ENCODE peak calls at places on chromosomes 5 and 9, in eight cellular contexts. M is neural crest cell, R is MCF 10A, C is cardiac fibroblast, O is GM13977, Q is stomach, W is lower leg skin, B is heart left ventricle. I is an unnamed sample.

GRCh38 chr5:33223563-33224305 is 217.0 kb upstream of the TARS1 start:
- DNase-seq in M (no peak), R (no peak), C (no peak), O (no peak), Q (no peak), W (no peak), B (no peak), I (no peak)

GRCh38 chr5:93572101-93572772 is 8.8 kb downstream of the NR2F1-AS1 start:
- DNase-seq in M (no peak), R (no peak), C (no peak), O (peak; percentile 38), Q (no peak), W (no peak), B (no peak), I (no peak)

GRCh38 chr9:126663661-126664072 is 49.9 kb downstream of the LMX1B start:
- DNase-seq in M (no peak), R (peak; percentile 5), C (peak; percentile 7), O (no peak), Q (peak; percentile 70), W (no peak), B (peak; percentile 66), I (no peak)

GRCh38 chr5:154740957-154741356 is 14.2 kb upstream of the LARP1 start:
- DNase-seq in M (no peak), R (no peak), C (peak; percentile 50), O (no peak), Q (no peak), W (peak; percentile 47), B (no peak), I (no peak)

GRCh38 chr5:95621839-95622629 is 2.1 kb downstream of the GPR150 start:
- DNase-seq in M (no peak), R (no peak), C (no peak), O (no peak), Q (no peak), W (no peak), B (no peak), I (no peak)

GRCh38 chr5:168073991-168074800 is 217.2 kb upstream of the WWC1 start:
- DNase-seq in M (no peak), R (no peak), C (peak; percentile 58), O (no peak), Q (no peak), W (no peak), B (no peak), I (no peak)

GRCh38 chr9:2923810-2924768 is 80.2 kb upstream of the PUM3 start:
- DNase-seq in M (no peak), R (no peak), C (no peak), O (no peak), Q (no peak), W (no peak), B (no peak), I (no peak)

GRCh38 chr5:148844433-148845279 is 18.2 kb downstream of the ADRB2 start:
- DNase-seq in M (no peak), R (no peak), C (no peak), O (no peak), Q (no peak), W (no peak), B (no peak), I (no peak)

GRCh38 chr9:136570916-136571315 is 25.1 kb upstream of the NOTCH1 start:
- DNase-seq in M (no peak), R (no peak), C (no peak), O (no peak), Q (no peak), W (no peak), B (no peak), I (no peak)

GRCh38 chr5:62616615-62617277 is 38.1 kb downstream of the LRRC70 start:
- DNase-seq in M (no peak), R (no peak), C (no peak), O (no peak), Q (no peak), W (no peak), B (no peak), I (no peak)

GRCh38 chr5:67621040-67621397 is 424.4 kb upstream of the CD180 start:
- DNase-seq in M (no peak), R (no peak), C (no peak), O (no peak), Q (no peak), W (no peak), B (no peak), I (no peak)

GRCh38 chr9:88303785-88304495 is 84.3 kb upstream of the SPIN1 start:
- DNase-seq in M (no peak), R (no peak), C (no peak), O (peak; percentile 54), Q (no peak), W (no peak), B (no peak), I (peak; percentile 3)

GRCh38 chr9:16367605-16368424 is 502.7 kb downstream of the BNC2 start:
- DNase-seq in M (no peak), R (peak; percentile 66), C (no peak), O (no peak), Q (no peak), W (no peak), B (no peak), I (no peak)

GRCh38 chr9:33041459-33042188 is 16.6 kb downstream of the DNAJA1 start:
- DNase-seq in M (no peak), R (peak; percentile 50), C (peak; percentile 47), O (no peak), Q (no peak), W (no peak), B (no peak), I (no peak)

GRCh38 chr5:15794117-15794985 is 294.4 kb downstream of the FBXL7 start:
- DNase-seq in M (no peak), R (no peak), C (peak; percentile 53), O (no peak), Q (no peak), W (no peak), B (no peak), I (no peak)

GRCh38 chr9:137178201-137178938 is 6.5 kb upstream of the TMEM210 start:
- DNase-seq in M (no peak), R (no peak), C (no peak), O (no peak), Q (no peak), W (no peak), B (no peak), I (no peak)

GRCh38 chr9:27365977-27366376 is 69.0 kb upstream of the EQTN start:
- DNase-seq in M (no peak), R (no peak), C (no peak), O (peak; percentile 45), Q (no peak), W (no peak), B (no peak), I (no peak)

GRCh38 chr9:96418074-96418919 is at the start of gene ZNF367:
- DNase-seq in M (peak; percentile 90), R (peak; percentile 97), C (peak; percentile 99), O (peak; percentile 96), Q (peak; percentile 97), W (peak; percentile 96), B (peak; percentile 99), I (peak; percentile 99)

GRCh38 chr9:96417610-96418073 is 528 bp downstream of the ZNF367 start:
- DNase-seq in M (peak; percentile 20), R (no peak), C (no peak), O (no peak), Q (no peak), W (no peak), B (peak; percentile 22), I (peak; percentile 59)

GRCh38 chr9:96418920-96419690 is 935 bp upstream of the ZNF367 start:
- DNase-seq in M (peak; percentile 57), R (peak; percentile 51), C (peak; percentile 65), O (peak; percentile 75), Q (peak; percentile 74), W (peak; percentile 49), B (peak; percentile 80), I (peak; percentile 84)

GRCh38 chr9:96419691-96419969 is 1.5 kb upstream of the ZNF367 start:
- DNase-seq in M (no peak), R (no peak), C (no peak), O (no peak), Q (no peak), W (no peak), B (no peak), I (no peak)

GRCh38 chr9:96417051-96417586 is 1.1 kb downstream of the ZNF367 start:
- DNase-seq in M (peak; percentile 77), R (peak; percentile 75), C (peak; percentile 82), O (peak; percentile 91), Q (peak; percentile 91), W (peak; percentile 86), B (peak; percentile 91), I (peak; percentile 95)
- TF ChIP-seq CTCF in M (no peak), R (no peak), C (no peak), O (no peak), Q (no peak), W (no peak), B (no peak), I (no peak)

GRCh38 chr5:150137168-150137957 is 18.3 kb downstream of the PDGFRB start:
- DNase-seq in M (no peak), R (no peak), C (peak; percentile 60), O (no peak), Q (peak; percentile 38), W (no peak), B (no peak), I (peak; percentile 86)

GRCh38 chr5:150137997-150138396 is 17.6 kb downstream of the PDGFRB start:
- DNase-seq in M (no peak), R (no peak), C (peak; percentile 69), O (no peak), Q (no peak), W (no peak), B (no peak), I (no peak)

GRCh38 chr5:150136841-150137167 is 18.8 kb downstream of the PDGFRB start:
- DNase-seq in M (no peak), R (no peak), C (no peak), O (no peak), Q (no peak), W (no peak), B (no peak), I (no peak)

GRCh38 chr5:150135557-150135956 is 20.1 kb downstream of the PDGFRB start:
- DNase-seq in M (no peak), R (no peak), C (no peak), O (no peak), Q (no peak), W (no peak), B (no peak), I (no peak)

DNA sequence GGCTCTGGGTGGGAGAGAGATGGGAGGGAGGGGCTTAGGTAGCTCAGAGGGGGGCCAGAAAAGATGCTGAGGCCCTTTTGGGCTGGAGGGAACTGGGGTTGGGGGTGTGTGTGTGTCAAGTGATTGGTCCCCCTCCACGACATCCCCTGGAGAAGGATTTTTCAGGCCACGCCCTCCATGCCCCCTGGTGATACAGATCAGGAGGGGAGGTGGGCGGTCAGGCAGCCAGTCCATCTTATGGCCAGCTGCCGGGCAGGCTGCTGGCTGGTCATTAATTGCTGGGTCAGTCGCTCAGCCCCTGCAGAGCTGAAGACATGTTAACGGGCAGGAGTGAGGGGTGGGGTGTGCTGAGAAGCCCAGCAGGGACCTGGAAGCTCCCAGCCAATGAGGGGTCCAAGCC is 19.4 kb downstream of the PDGFRB start:
- DNase-seq in M (no peak), R (no peak), C (no peak), O (no peak), Q (no peak), W (no peak), B (no peak), I (no peak)
- TF ChIP-seq CTCF in M (no peak), R (no peak), C (no peak), O (no peak), Q (no peak), W (no peak), B (no peak), I (no peak)

GRCh38 chr9:91911681-91912080 is 38.3 kb downstream of the ROR2 start:
- DNase-seq in M (no peak), R (no peak), C (no peak), O (no peak), Q (no peak), W (no peak), B (no peak), I (no peak)
- TF ChIP-seq CTCF in M (no peak), R (no peak), C (no peak), O (no peak), Q (no peak), W (no peak), B (no peak), I (no peak)

GRCh38 chr9:14096182-14096922 is 217.6 kb downstream of the NFIB start:
- DNase-seq in M (no peak), R (peak; percentile 72), C (peak; percentile 80), O (no peak), Q (peak; percentile 45), W (no peak), B (peak; percentile 53), I (no peak)
- TF ChIP-seq CTCF in M (no peak), R (no peak), C (no peak), O (no peak), Q (no peak), W (no peak), B (no peak), I (no peak)

I was measured in right lobe of liver.